ENCODE peak calls at places on chromosome 2, in four cellular contexts. M is occipital lobe, E is omental fat pad, W is globus pallidus. F is an unnamed sample.
A peak's percentile ranks its signal among the peaks of the same experiment; 100 is the strongest.

GRCh38 chr2:190023860-190024259 is 38.7 kb downstream of the MSTN start:
- DNase-seq in M (no peak), E (no peak), W (peak; percentile 33), F (peak; percentile 80)

GRCh38 chr2:144426981-144427479 is 92.9 kb downstream of the ZEB2 start:
- DNase-seq in M (no peak), E (no peak), W (no peak), F (no peak)

GRCh38 chr2:44167311-44167907 is 1.3 kb upstream of the PPM1B start:
- DNase-seq in M (no peak), E (no peak), W (no peak), F (no peak)

GRCh38 chr2:66729391-66729790 is 294.5 kb downstream of the MEIS1 start:
- DNase-seq in M (no peak), E (no peak), W (no peak), F (peak; percentile 14)

GRCh38 chr2:71683070-71683469 is 229.7 kb downstream of the DYSF start:
- DNase-seq in M (no peak), E (no peak), W (no peak), F (no peak)

GRCh38 chr2:63891488-63892030 is 49.9 kb downstream of the UGP2 start:
- DNase-seq in M (no peak), E (no peak), W (peak; percentile 51), F (no peak)

GRCh38 chr2:218694405-218695145 is 16.1 kb upstream of the TTLL4 start:
- DNase-seq in M (no peak), E (no peak), W (no peak), F (no peak)

GRCh38 chr2:191304939-191305875 is 60.0 kb downstream of the MYO1B start:
- DNase-seq in M (no peak), E (no peak), W (peak; percentile 5), F (no peak)

GRCh38 chr2:25294573-25295462 is 46.9 kb downstream of the DNMT3A start:
- DNase-seq in M (peak; percentile 79), E (no peak), W (peak; percentile 80), F (peak; percentile 81)

GRCh38 chr2:170582313-170582712 is 132.8 kb upstream of the SP5 start:
- DNase-seq in M (no peak), E (no peak), W (no peak), F (no peak)

GRCh38 chr2:112622528-112622849 is 23.2 kb upstream of the SLC20A1 start:
- DNase-seq in M (no peak), E (no peak), W (no peak), F (no peak)